ENCODE peak calls at places on chromosome 21, in eight cellular contexts. B is heart left ventricle, G is Peyer's patch, V is AG09309, D is thoracic aorta, I is H9, T is tibial artery, Y is K562. R is an unnamed sample.
A peak's percentile ranks its signal among the peaks of the same experiment; 100 is the strongest.

GRCh38 chr21:15947707-15948106 is 217.9 kb downstream of the USP25 start:
- DNase-seq in B (no peak), G (no peak), V (no peak), D (no peak), I (no peak), T (no peak), Y (no peak), R (no peak)

GRCh38 chr21:36699026-36699545 is at the start of gene SIM2:
- DNase-seq in B (no peak), G (no peak), V (no peak), D (no peak), I (peak; percentile 58), T (no peak), Y (no peak), R (no peak)

GRCh38 chr21:28633803-28634572 is 358.7 kb downstream of the LTN1 start:
- DNase-seq in B (peak; percentile 64), G (no peak), V (peak; percentile 85), D (peak; percentile 36), I (no peak), T (peak; percentile 70), Y (no peak), R (no peak)

GRCh38 chr21:38917045-38917774 is 111.5 kb downstream of the ETS2 start:
- DNase-seq in B (no peak), G (no peak), V (no peak), D (no peak), I (no peak), T (no peak), Y (no peak), R (no peak)

GRCh38 chr21:37225440-37225839 is 41.7 kb downstream of the VPS26C start:
- DNase-seq in B (no peak), G (no peak), V (no peak), D (no peak), I (no peak), T (no peak), Y (no peak), R (no peak)

GRCh38 chr21:42992943-42993712 is 18.8 kb downstream of the PKNOX1 start:
- DNase-seq in B (no peak), G (no peak), V (no peak), D (no peak), I (no peak), T (peak; percentile 39), Y (no peak), R (no peak)

GRCh38 chr21:43203523-43204080 is 34.8 kb downstream of the CRYAA start:
- DNase-seq in B (peak; percentile 3), G (no peak), V (no peak), D (no peak), I (peak; percentile 14), T (peak; percentile 27), Y (no peak), R (no peak)

GRCh38 chr21:43865471-43866181 is 603 bp downstream of the AGPAT3 start:
- DNase-seq in B (peak; percentile 64), G (peak; percentile 64), V (no peak), D (no peak), I (no peak), T (peak; percentile 74), Y (peak; percentile 86), R (peak; percentile 65)

GRCh38 chr21:39149882-39150281 is 33.4 kb downstream of the PSMG1 start:
- DNase-seq in B (no peak), G (no peak), V (no peak), D (no peak), I (no peak), T (no peak), Y (no peak), R (no peak)

GRCh38 chr21:27047331-27048314 is 80.7 kb upstream of the ADAMTS5 start:
- DNase-seq in B (no peak), G (no peak), V (no peak), D (no peak), I (no peak), T (no peak), Y (no peak), R (no peak)

GRCh38 chr21:14889080-14889805 is 175.6 kb downstream of the NRIP1 start:
- DNase-seq in B (no peak), G (no peak), V (no peak), D (no peak), I (no peak), T (no peak), Y (no peak), R (no peak)

GRCh38 chr21:35217504-35218060 is 168.5 kb upstream of the RUNX1 start:
- DNase-seq in B (no peak), G (no peak), V (peak; percentile 62), D (no peak), I (peak; percentile 45), T (no peak), Y (no peak), R (no peak)

GRCh38 chr21:44603109-44603875 is 2.9 kb downstream of the KRTAP10-7 start:
- DNase-seq in B (no peak), G (no peak), V (no peak), D (no peak), I (no peak), T (no peak), Y (no peak), R (no peak)

GRCh38 chr21:15749868-15750174 is 20.0 kb downstream of the USP25 start:
- DNase-seq in B (no peak), G (no peak), V (no peak), D (no peak), I (no peak), T (no peak), Y (no peak), R (no peak)

GRCh38 chr21:44253832-44254700 is 7.6 kb downstream of the DNMT3L start:
- DNase-seq in B (no peak), G (no peak), V (no peak), D (no peak), I (peak; percentile 27), T (peak; percentile 61), Y (peak; percentile 7), R (peak; percentile 90)

GRCh38 chr21:27513825-27514224 is 546.9 kb upstream of the ADAMTS5 start:
- DNase-seq in B (no peak), G (no peak), V (no peak), D (no peak), I (no peak), T (no peak), Y (no peak), R (no peak)

GRCh38 chr21:32918467-32919140 is 107.1 kb upstream of the OLIG2 start:
- DNase-seq in B (no peak), G (no peak), V (no peak), D (no peak), I (no peak), T (no peak), Y (no peak), R (no peak)

GRCh38 chr21:15706686-15707085 is 23.1 kb upstream of the USP25 start:
- DNase-seq in B (no peak), G (no peak), V (peak; percentile 75), D (no peak), I (no peak), T (no peak), Y (no peak), R (no peak)

GRCh38 chr21:40049031-40049958 is 182.1 kb downstream of the PCP4 start:
- DNase-seq in B (no peak), G (no peak), V (no peak), D (peak; percentile 40), I (no peak), T (peak; percentile 82), Y (no peak), R (no peak)

GRCh38 chr21:25550352-25550751 is 56.9 kb downstream of the MRPL39 start:
- DNase-seq in B (no peak), G (no peak), V (no peak), D (no peak), I (no peak), T (no peak), Y (no peak), R (no peak)
- TF ChIP-seq CTCF in B (no peak), G (no peak), V (no peak), D (no peak), I (no peak), T (no peak), Y (no peak), R (no peak)

GRCh38 chr21:41932576-41933258 is 21.1 kb downstream of the C2CD2 start:
- DNase-seq in B (no peak), G (no peak), V (no peak), D (no peak), I (no peak), T (no peak), Y (peak; percentile 73), R (no peak)
- TF ChIP-seq CTCF in B (no peak), G (no peak), V (no peak), D (no peak), I (no peak), T (no peak), Y (no peak), R (no peak)

GRCh38 chr21:31193761-31194160 is 150.3 kb downstream of the TIAM1 start:
- DNase-seq in B (no peak), G (no peak), V (no peak), D (no peak), I (peak; percentile 44), T (no peak), Y (no peak), R (no peak)

GRCh38 chr21:31196724-31197123 is 147.3 kb downstream of the TIAM1 start:
- DNase-seq in B (no peak), G (no peak), V (no peak), D (no peak), I (no peak), T (no peak), Y (no peak), R (no peak)

GRCh38 chr21:31195334-31196015 is 148.6 kb downstream of the TIAM1 start:
- DNase-seq in B (no peak), G (no peak), V (no peak), D (no peak), I (no peak), T (no peak), Y (no peak), R (no peak)

GRCh38 chr21:31191553-31191952 is 152.5 kb downstream of the TIAM1 start:
- DNase-seq in B (no peak), G (no peak), V (no peak), D (no peak), I (no peak), T (no peak), Y (no peak), R (no peak)

GRCh38 chr21:31194510-31195293 is 149.4 kb downstream of the TIAM1 start:
- DNase-seq in B (no peak), G (no peak), V (no peak), D (no peak), I (no peak), T (no peak), Y (no peak), R (no peak)
- TF ChIP-seq CTCF in B (no peak), G (no peak), V (no peak), D (no peak), I (no peak), T (no peak), Y (no peak), R (no peak)

GRCh38 chr21:41623945-41624344 is 116.0 kb upstream of the TMPRSS2 start:
- DNase-seq in B (no peak), G (no peak), V (no peak), D (no peak), I (no peak), T (no peak), Y (no peak), R (no peak)

GRCh38 chr21:41626038-41626437 is 118.1 kb upstream of the TMPRSS2 start:
- DNase-seq in B (no peak), G (no peak), V (no peak), D (no peak), I (no peak), T (no peak), Y (no peak), R (no peak)

GRCh38 chr21:41622831-41623548 is 115.0 kb upstream of the TMPRSS2 start:
- DNase-seq in B (no peak), G (no peak), V (no peak), D (no peak), I (no peak), T (no peak), Y (no peak), R (no peak)

GRCh38 chr21:41625428-41625827 is 117.5 kb upstream of the TMPRSS2 start:
- DNase-seq in B (no peak), G (no peak), V (no peak), D (no peak), I (no peak), T (no peak), Y (no peak), R (no peak)

GRCh38 chr21:41624674-41625310 is 116.8 kb upstream of the TMPRSS2 start:
- DNase-seq in B (no peak), G (no peak), V (no peak), D (no peak), I (no peak), T (no peak), Y (no peak), R (no peak)
- TF ChIP-seq CTCF in B (no peak), G (no peak), V (no peak), D (no peak), I (no peak), T (no peak), Y (no peak), R (no peak)